ENCODE peak calls at places on chromosome 19, in seven cellular contexts. P is tibial nerve, Y is colonic mucosa, I is lower leg skin, N is heart right ventricle, R is fibroblast of lung, H is K562. C is an unnamed sample.

GRCh38 chr19:6587093-6587820 is 3.7 kb downstream of the CD70 start:
- DNase-seq in H (no peak), I (no peak), P (no peak), N (no peak), Y (no peak), R (no peak), C (no peak)

GRCh38 chr19:35856001-35856400 is 710 bp upstream of the KIRREL2 start:
- DNase-seq in P (no peak), I (no peak), R (no peak), Y (no peak), H (no peak), N (no peak), C (no peak)

GRCh38 chr19:52673014-52673413 is 34.9 kb upstream of the ZNF83 start:
- DNase-seq in N (no peak), H (no peak), P (no peak), I (no peak), R (peak), Y (no peak), C (no peak)

GRCh38 chr19:50460161-50460765 is 16.0 kb upstream of the EMC10 start:
- DNase-seq in Y (no peak), N (no peak), I (no peak), H (no peak), P (no peak), R (peak), C (peak)

GRCh38 chr19:35641515-35642151 is at the start of gene ETV2:
- DNase-seq in I (no peak), N (peak), Y (peak), R (peak), P (no peak), H (peak), C (no peak)

GRCh38 chr19:38247734-38248268 is 8.4 kb downstream of the PPP1R14A start:
- DNase-seq in R (peak), N (no peak), I (no peak), Y (no peak), P (no peak), H (no peak), C (no peak)

GRCh38 chr19:19860756-19861390 is 4.8 kb upstream of the ZNF253 start:
- DNase-seq in N (no peak), H (peak), Y (no peak), P (no peak), R (peak), I (no peak), C (no peak)

GRCh38 chr19:16259385-16260159 is 61.9 kb downstream of the AP1M1 start:
- DNase-seq in N (no peak), Y (no peak), R (no peak), I (no peak), P (no peak), H (no peak), C (no peak)

GRCh38 chr19:47471733-47472457 is at the start of gene SLC8A2:
- DNase-seq in Y (peak), H (peak), R (peak), I (no peak), P (no peak), N (peak), C (peak)

GRCh38 chr19:16070366-16070990 is 5.8 kb upstream of the TPM4 start:
- DNase-seq in H (peak), P (no peak), I (peak), N (peak), R (no peak), Y (peak), C (no peak)

GRCh38 chr19:6223461-6224307 is 56.1 kb downstream of the MLLT1 start:
- DNase-seq in R (no peak), I (no peak), H (no peak), N (peak), P (no peak), Y (no peak), C (no peak)

GRCh38 chr19:31513841-31514240 is 164.6 kb upstream of the TSHZ3 start:
- DNase-seq in H (no peak), Y (no peak), N (no peak), P (no peak), R (no peak), I (no peak), C (no peak)

GRCh38 chr19:34732548-34733255 is 1.3 kb upstream of the ZNF181 start:
- DNase-seq in R (no peak), P (no peak), H (peak), N (peak), I (no peak), Y (peak), C (no peak)

GRCh38 chr19:1616396-1616795 is 11.1 kb upstream of the UQCR11 start:
- DNase-seq in R (peak), N (no peak), I (no peak), P (no peak), Y (no peak), H (no peak), C (no peak)

GRCh38 chr19:28602675-28603298 is 610.2 kb downstream of the UQCRFS1 start:
- DNase-seq in P (no peak), R (no peak), Y (no peak), H (peak), I (no peak), N (no peak), C (no peak)

GRCh38 chr19:39140594-39140993 is 15.0 kb downstream of the PAK4 start:
- DNase-seq in R (no peak), I (no peak), P (no peak), N (no peak), H (no peak), Y (no peak), C (no peak)

GRCh38 chr19:18098891-18099622 is 1.5 kb downstream of the MAST3 start:
- DNase-seq in H (peak), N (no peak), I (no peak), P (no peak), Y (no peak), R (no peak), C (no peak)
- H3K4me3 ChIP-seq in H (peak), N (no peak), I (no peak), P (peak), Y (no peak), R (no peak), C (no peak)

DNA sequence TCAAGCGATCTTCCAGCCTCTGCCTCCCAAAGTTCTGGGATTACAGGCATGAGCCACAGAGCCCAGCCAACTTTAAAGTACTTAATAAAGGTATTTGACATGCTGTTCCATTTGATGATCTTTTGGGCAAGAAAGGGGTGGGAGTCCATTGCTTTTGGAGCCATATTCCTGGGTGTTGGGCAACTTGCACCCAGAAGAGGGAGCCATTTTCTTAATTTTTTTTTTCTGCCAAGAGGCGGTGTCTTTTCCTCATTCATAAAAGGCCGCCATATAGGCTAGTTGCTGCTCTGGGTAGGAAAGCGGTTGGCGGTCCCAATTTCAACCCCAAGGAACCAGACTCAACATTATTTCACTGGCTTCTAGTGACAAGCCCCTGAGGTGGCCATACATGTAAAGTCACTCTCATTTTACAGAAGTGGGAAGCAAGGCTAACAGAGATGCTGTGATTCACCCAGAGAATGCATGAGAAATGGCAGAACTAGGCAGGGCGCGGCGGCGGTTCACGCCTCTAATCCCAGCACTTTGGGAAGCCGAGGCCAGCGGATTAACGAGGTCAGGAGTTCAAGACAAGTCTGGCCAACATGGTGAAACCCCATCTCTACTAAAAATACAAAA is 139.6 kb downstream of the CACNA1A start:
- DNase-seq in H (peak), Y (no peak), P (no peak), N (no peak), R (peak), I (no peak), C (peak)
- TF ChIP-seq CTCF in H (peak), Y (no peak), P (no peak), N (no peak), R (peak), I (no peak), C (peak)

GRCh38 chr19:14949876-14950275 is 8.6 kb downstream of the OR7C2 start:
- DNase-seq in Y (no peak), H (no peak), I (no peak), P (no peak), R (no peak), N (no peak), C (no peak)
- H3K4me3 ChIP-seq in Y (no peak), H (no peak), I (no peak), P (no peak), R (no peak), N (no peak), C (no peak)

DNA sequence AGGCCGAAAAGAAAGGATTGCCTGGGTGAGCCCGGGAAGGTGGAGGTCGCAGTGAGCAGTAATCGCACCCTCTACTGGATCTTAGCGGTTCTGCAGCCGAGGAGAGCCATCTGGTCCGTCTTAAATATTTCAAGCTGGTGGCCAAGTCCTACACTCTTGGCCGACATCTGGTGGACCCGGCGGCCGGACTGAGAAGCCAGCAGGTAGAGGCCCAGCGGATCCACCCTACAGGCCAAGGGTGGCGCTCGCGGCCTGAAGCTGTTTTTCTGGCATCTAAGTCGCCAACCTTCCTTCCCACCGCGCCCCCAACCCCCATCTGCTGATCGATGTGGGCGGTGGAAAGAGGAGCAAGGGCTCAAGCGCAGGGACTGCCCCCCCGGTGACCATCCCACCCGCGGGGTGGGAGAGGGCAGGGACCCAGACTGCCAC is 46.5 kb upstream of the ZNF730 start:
- DNase-seq in R (peak), N (peak), H (peak), I (peak), P (no peak), Y (peak), C (peak)
- TF ChIP-seq CTCF in R (peak), N (peak), H (peak), I (no peak), P (no peak), Y (no peak), C (peak)

C was measured in astrocyte of the spinal cord.